ENCODE peak calls at places on chromosomes 7 and 10, in eight cellular contexts. I is astrocyte of the spinal cord, S is cardiac muscle cell, Q is cardiac fibroblast, X is AG09309, V is HFF-Myc, T is heart left ventricle, N is body of pancreas. P is an unnamed sample.

GRCh38 chr7:108002726-108003590 is at the start of gene LAMB1:
- DNase-seq in I (peak; percentile 88), S (peak; percentile 93), Q (peak; percentile 87), X (no peak), V (no peak), T (peak; percentile 78), N (peak; percentile 80), P (no peak)

GRCh38 chr10:77479586-77479985 is 158.0 kb downstream of the KCNMA1 start:
- DNase-seq in I (no peak), S (no peak), Q (no peak), X (no peak), V (no peak), T (no peak), N (no peak), P (no peak)

GRCh38 chr10:62554632-62555199 is 180.5 kb downstream of the ZNF365 start:
- DNase-seq in I (peak; percentile 56), S (peak; percentile 71), Q (peak; percentile 82), X (no peak), V (no peak), T (no peak), N (peak; percentile 6), P (peak; percentile 34)

GRCh38 chr10:6738464-6738824 is 158.4 kb upstream of the PRKCQ start:
- DNase-seq in I (peak; percentile 37), S (no peak), Q (no peak), X (no peak), V (no peak), T (no peak), N (no peak), P (no peak)

GRCh38 chr7:134905375-134905774 is 80.9 kb upstream of the AGBL3 start:
- DNase-seq in I (peak; percentile 91), S (peak; percentile 96), Q (peak; percentile 95), X (peak; percentile 83), V (peak; percentile 78), T (peak; percentile 67), N (peak; percentile 33), P (no peak)

GRCh38 chr10:57098146-57098545 is 737.1 kb upstream of the ZWINT start:
- DNase-seq in I (no peak), S (no peak), Q (no peak), X (no peak), V (no peak), T (no peak), N (no peak), P (no peak)

GRCh38 chr10:86121200-86121599 is 245.4 kb downstream of the GRID1 start:
- DNase-seq in I (no peak), S (no peak), Q (no peak), X (no peak), V (no peak), T (no peak), N (no peak), P (no peak)

GRCh38 chr7:106864298-106865081 is 592 bp upstream of the PIK3CG start:
- DNase-seq in I (no peak), S (peak; percentile 10), Q (no peak), X (no peak), V (no peak), T (no peak), N (no peak), P (no peak)

GRCh38 chr7:18671176-18671575 is 175.6 kb downstream of the HDAC9 start:
- DNase-seq in I (no peak), S (no peak), Q (no peak), X (no peak), V (no peak), T (no peak), N (no peak), P (no peak)

GRCh38 chr7:23787272-23787671 is 77.3 kb downstream of the STK31 start:
- DNase-seq in I (no peak), S (no peak), Q (no peak), X (no peak), V (no peak), T (no peak), N (no peak), P (no peak)

GRCh38 chr10:116418394-116418793 is 9.3 kb upstream of the PNLIPRP3 start:
- DNase-seq in I (no peak), S (no peak), Q (no peak), X (no peak), V (no peak), T (no peak), N (no peak), P (no peak)

GRCh38 chr7:33061282-33061928 is 1.2 kb downstream of the NT5C3A start:
- DNase-seq in I (no peak), S (no peak), Q (no peak), X (no peak), V (no peak), T (no peak), N (no peak), P (no peak)

GRCh38 chr7:158531661-158532060 is 56.0 kb downstream of the PTPRN2 start:
- DNase-seq in I (no peak), S (no peak), Q (no peak), X (no peak), V (no peak), T (no peak), N (no peak), P (no peak)

GRCh38 chr10:103752680-103753248 is 102.6 kb downstream of the SH3PXD2A start:
- DNase-seq in I (no peak), S (no peak), Q (peak; percentile 35), X (no peak), V (no peak), T (no peak), N (peak; percentile 62), P (no peak)

GRCh38 chr10:109902992-109903947 is 20.0 kb downstream of the XPNPEP1 start:
- DNase-seq in I (no peak), S (no peak), Q (peak; percentile 39), X (no peak), V (no peak), T (no peak), N (peak; percentile 74), P (no peak)

GRCh38 chr10:44920252-44920651 is 9.1 kb downstream of the TMEM72 start:
- DNase-seq in I (no peak), S (no peak), Q (no peak), X (no peak), V (no peak), T (no peak), N (no peak), P (no peak)
- H3K4me3 ChIP-seq in I (no peak overlapping the region), S (no peak overlapping the region), Q (no peak overlapping the region), X (no peak overlapping the region), V (no peak overlapping the region), T (no peak overlapping the region), N (no peak overlapping the region), P (no peak overlapping the region)

GRCh38 chr10:118776033-118776432 is 21.3 kb upstream of the CACUL1 start:
- DNase-seq in I (no peak), S (no peak), Q (no peak), X (no peak), V (no peak), T (no peak), N (no peak), P (no peak)

GRCh38 chr10:118773041-118773440 is 18.3 kb upstream of the CACUL1 start:
- DNase-seq in I (no peak), S (no peak), Q (no peak), X (no peak), V (no peak), T (no peak), N (no peak), P (no peak)

GRCh38 chr10:118776960-118777359 is 22.2 kb upstream of the CACUL1 start:
- DNase-seq in I (no peak), S (no peak), Q (no peak), X (no peak), V (no peak), T (no peak), N (no peak), P (no peak)

GRCh38 chr10:118778727-118779126 is 24.0 kb upstream of the CACUL1 start:
- DNase-seq in I (no peak), S (no peak), Q (no peak), X (no peak), V (no peak), T (no peak), N (no peak), P (no peak)

DNA sequence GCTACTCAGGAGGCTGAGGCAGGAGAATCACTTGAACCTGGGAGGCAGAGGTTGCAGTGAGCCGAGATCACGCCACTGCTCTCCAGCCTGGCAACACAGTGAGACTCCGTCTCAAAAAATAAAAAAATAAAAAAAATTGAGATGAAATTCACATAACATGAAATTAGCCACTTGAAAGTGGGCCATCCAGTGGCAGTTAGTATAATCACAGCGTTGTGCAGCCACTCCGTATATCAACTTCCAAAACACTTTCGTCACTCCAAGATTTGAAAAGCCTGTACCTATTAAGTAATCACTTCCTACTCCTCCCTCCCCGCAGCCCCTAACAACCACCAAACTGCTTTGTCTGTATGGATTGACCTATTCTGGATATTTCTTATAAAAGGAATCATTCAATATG is 20.7 kb upstream of the CACUL1 start:
- DNase-seq in I (no peak), S (peak; percentile 22), Q (peak; percentile 27), X (no peak), V (no peak), T (no peak), N (no peak), P (no peak)
- TF ChIP-seq CTCF in I (no peak), S (peak; percentile 20), Q (peak; percentile 13), X (no peak), V (no peak), T (no peak), N (no peak), P (no peak)

DNA sequence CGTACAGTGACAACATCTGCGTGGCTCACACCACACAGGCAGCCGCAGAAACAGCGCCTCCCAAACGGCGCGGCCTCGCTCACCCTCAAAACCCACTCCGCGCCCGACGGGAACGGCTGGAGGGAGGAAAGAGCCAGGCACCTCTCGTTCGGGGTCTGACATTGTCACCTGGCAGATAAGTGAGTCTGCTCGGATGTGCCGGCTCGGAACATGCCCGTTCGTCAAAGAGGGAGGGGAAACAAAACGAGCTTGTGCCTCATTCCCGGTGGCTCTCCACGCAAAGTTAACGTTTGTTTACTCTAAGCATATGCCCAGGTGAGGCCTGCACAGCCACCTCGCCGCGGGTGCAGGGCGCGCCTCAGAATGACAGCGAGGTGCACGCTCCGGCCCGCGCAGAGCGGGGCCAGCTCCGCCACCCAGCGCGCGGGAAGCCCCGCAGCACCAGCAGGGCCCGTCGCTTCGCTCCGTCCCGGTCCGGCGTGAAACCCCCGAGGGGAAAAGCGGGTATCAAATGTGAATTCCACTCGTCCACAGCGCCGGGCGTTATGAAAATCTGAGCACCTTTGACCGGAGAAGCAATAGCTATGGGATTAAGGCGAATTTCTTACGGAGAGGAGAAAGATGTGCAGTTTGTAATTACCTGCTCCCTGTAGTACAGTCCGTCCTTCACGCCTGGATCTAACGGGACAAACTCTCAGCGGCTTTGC is 13.1 kb downstream of the CNPY1 start:
- DNase-seq in I (no peak), S (peak; percentile 2), Q (no peak), X (no peak), V (no peak), T (no peak), N (peak; percentile 32), P (no peak)
- H3K4me3 ChIP-seq in I (no peak overlapping the region), S (peak overlapping the region; percentile 7), Q (no peak overlapping the region), X (no peak overlapping the region), V (no peak overlapping the region), T (peak overlapping the region; percentile 24), N (no peak overlapping the region), P (no peak overlapping the region)

DNA sequence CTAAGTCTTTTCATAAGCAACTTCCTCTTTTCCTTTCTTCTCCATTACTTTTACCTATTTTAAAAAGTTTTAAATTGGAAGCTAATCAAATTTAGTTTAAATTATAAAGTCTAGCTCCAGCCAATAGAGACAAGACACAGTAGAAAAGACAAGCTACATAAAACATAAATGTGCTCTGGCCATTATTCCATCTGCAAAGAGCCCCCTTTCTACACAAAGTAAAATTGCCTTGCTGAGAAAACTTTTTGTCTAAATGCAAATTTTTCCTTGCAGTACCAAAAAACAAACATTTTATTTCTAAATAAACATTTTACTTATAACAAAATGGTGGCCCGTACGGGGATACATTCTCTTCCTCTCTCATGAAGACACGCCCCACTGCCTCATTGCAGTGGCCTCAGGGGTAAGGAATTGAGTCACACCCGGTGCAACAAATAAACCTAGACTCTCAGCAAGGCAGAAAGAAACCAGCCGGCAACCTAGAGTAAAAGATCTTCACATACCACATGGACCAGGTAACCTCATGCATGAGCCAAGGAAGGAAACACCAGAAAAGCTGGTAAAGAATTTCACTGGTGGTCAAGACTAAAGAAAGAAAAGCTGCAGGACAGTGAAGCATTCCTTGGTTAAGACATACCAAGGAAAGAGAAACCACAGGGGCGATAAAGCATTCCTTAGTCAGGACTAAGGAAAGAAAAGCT is 71.6 kb upstream of the ZNF746 start:
- DNase-seq in I (peak; percentile 76), S (peak; percentile 10), Q (peak; percentile 11), X (no peak), V (no peak), T (no peak), N (no peak), P (no peak)
- TF ChIP-seq CTCF in I (no peak), S (no peak), Q (no peak), X (no peak), V (no peak), T (no peak), N (no peak), P (no peak)